ENCODE peak calls at places on chromosomes 7 and 10, in seven cellular contexts. H is posterior cingulate gyrus; A is AG10803; B is sciatic nerve; K is effector memory CD8-positive, alpha-beta T cell; M is SW480; Q is Kasumi-1. S is an unnamed sample.

GRCh38 chr7:94449151-94449725 is 54.5 kb downstream of the COL1A2 start:
- DNase-seq in H (no peak), A (peak), B (no peak), K (no peak), M (peak), Q (peak), S (peak)

GRCh38 chr10:129779126-129779525 is 184.9 kb downstream of the EBF3 start:
- DNase-seq in H (no peak), A (no peak), B (no peak), K (no peak), M (no peak), Q (no peak), S (no peak)

GRCh38 chr10:79072041-79072441 is 3.3 kb downstream of the ZMIZ1 start:
- DNase-seq in H (no peak), A (peak), B (no peak), K (no peak), M (no peak), Q (no peak), S (no peak)

GRCh38 chr10:48458662-48459048 is 146.2 kb downstream of the ARHGAP22 start:
- DNase-seq in H (no peak), A (no peak), B (peak), K (no peak), M (no peak), Q (no peak), S (no peak)

GRCh38 chr10:105986896-105987638 is 1177.4 kb downstream of the SORCS1 start:
- DNase-seq in H (no peak), A (no peak), B (no peak), K (no peak), M (no peak), Q (no peak), S (no peak)

GRCh38 chr7:117810642-117811512 is 62.4 kb downstream of the CTTNBP2 start:
- DNase-seq in H (no peak), A (no peak), B (no peak), K (no peak), M (no peak), Q (no peak), S (no peak)

GRCh38 chr7:142568430-142569097 is 180.7 kb upstream of the PRSS1 start:
- DNase-seq in H (no peak), A (peak), B (no peak), K (no peak), M (peak), Q (peak), S (no peak)

GRCh38 chr10:57638411-57638810 is 629.3 kb downstream of the IPMK start:
- DNase-seq in H (no peak), A (no peak), B (no peak), K (no peak), M (no peak), Q (no peak), S (no peak)

GRCh38 chr7:8214162-8214897 is 47.6 kb downstream of the ICA1 start:
- DNase-seq in H (no peak), A (peak), B (no peak), K (no peak), M (peak), Q (no peak), S (no peak)

GRCh38 chr7:157059534-157059933 is 49.1 kb upstream of the MNX1 start:
- DNase-seq in H (no peak), A (no peak), B (no peak), K (no peak), M (no peak), Q (no peak), S (no peak)

GRCh38 chr10:94224656-94225055 is 138.1 kb downstream of the NOC3L start:
- DNase-seq in H (no peak), A (peak), B (no peak), K (no peak), M (no peak), Q (no peak), S (no peak)

GRCh38 chr7:30510124-30511074 is 5.8 kb upstream of the GGCT start:
- DNase-seq in H (peak), A (peak), B (no peak), K (no peak), M (peak), Q (peak), S (peak)

GRCh38 chr7:137658194-137658900 is 188.4 kb downstream of the DGKI start:
- DNase-seq in H (no peak), A (no peak), B (no peak), K (no peak), M (no peak), Q (no peak), S (no peak)

GRCh38 chr7:109354000-109354399 is 784.3 kb downstream of the DNAJB9 start:
- DNase-seq in H (no peak), A (no peak), B (no peak), K (no peak), M (no peak), Q (no peak), S (no peak)

GRCh38 chr7:44067064-44067951 is 1.9 kb upstream of the PGAM2 start:
- DNase-seq in H (no peak), A (no peak), B (peak), K (no peak), M (no peak), Q (no peak), S (no peak)

GRCh38 chr7:76089865-76090495 is 42.1 kb downstream of the MDH2 start:
- DNase-seq in H (no peak), A (no peak), B (no peak), K (no peak), M (no peak), Q (no peak), S (no peak)

GRCh38 chr7:22435720-22436119 is 64.3 kb downstream of the STEAP1B start:
- DNase-seq in H (no peak), A (no peak), B (no peak), K (no peak), M (no peak), Q (no peak), S (no peak)

GRCh38 chr7:28732037-28732869 is 225.9 kb downstream of the TRIL start:
- DNase-seq in H (peak), A (peak), B (no peak), K (no peak), M (no peak), Q (no peak), S (no peak)

GRCh38 chr10:110746254-110746826 is 102.2 kb downstream of the RBM20 start:
- DNase-seq in H (peak), A (peak), B (no peak), K (peak), M (peak), Q (peak), S (peak)

GRCh38 chr7:24283559-24283899 is 461 bp upstream of the NPY start:
- DNase-seq in H (no peak), A (no peak), B (no peak), K (no peak), M (no peak), Q (no peak), S (no peak)

GRCh38 chr7:17495655-17496396 is 197.4 kb downstream of the AHR start:
- DNase-seq in H (no peak), A (no peak), B (no peak), K (no peak), M (no peak), Q (no peak), S (no peak)

GRCh38 chr10:69837261-69837660 is 35.6 kb downstream of the COL13A1 start:
- DNase-seq in H (no peak), A (no peak), B (no peak), K (no peak), M (no peak), Q (no peak), S (no peak)

GRCh38 chr7:95986136-95986535 is 213.8 kb downstream of the DYNC1I1 start:
- DNase-seq in H (no peak), A (no peak), B (no peak), K (no peak), M (no peak), Q (no peak), S (no peak)

GRCh38 chr7:112981966-112982365 is 104.7 kb downstream of the GPR85 start:
- DNase-seq in H (no peak), A (peak), B (no peak), K (no peak), M (no peak), Q (no peak), S (no peak)

GRCh38 chr10:99540673-99541531 is 8.2 kb downstream of the NKX2-3 start:
- DNase-seq in H (no peak), A (no peak), B (no peak), K (no peak), M (peak), Q (no peak), S (no peak)

GRCh38 chr10:27155073-27155754 is at the start of gene MASTL:
- DNase-seq in H (peak), A (peak), B (peak), K (peak), M (peak), Q (peak), S (peak)

GRCh38 chr10:94027197-94027596 is 33.5 kb downstream of the PLCE1 start:
- DNase-seq in H (no peak), A (no peak), B (no peak), K (no peak), M (no peak), Q (no peak), S (no peak)

GRCh38 chr10:132274581-132274980 is 33.2 kb downstream of the STK32C start:
- DNase-seq in H (no peak), A (no peak), B (no peak), K (no peak), M (no peak), Q (no peak), S (no peak)

GRCh38 chr10:60099998-60100747 is 193.8 kb upstream of the CCDC6 start:
- DNase-seq in H (no peak), A (peak), B (no peak), K (no peak), M (peak), Q (peak), S (no peak)

GRCh38 chr7:23471090-23471859 is 984 bp upstream of the IGF2BP3 start:
- DNase-seq in H (no peak), A (no peak), B (no peak), K (no peak), M (peak), Q (peak), S (peak)

GRCh38 chr10:132297521-132297920 is 10.2 kb downstream of the STK32C start:
- DNase-seq in H (no peak), A (no peak), B (peak), K (no peak), M (no peak), Q (no peak), S (peak)

GRCh38 chr7:27102578-27103442 is at the start of gene HOXA2:
- DNase-seq in H (no peak), A (no peak), B (no peak), K (no peak), M (no peak), Q (no peak), S (no peak)

GRCh38 chr10:132375116-132375794 is 21.7 kb upstream of the PWWP2B start:
- DNase-seq in H (no peak), A (no peak), B (peak), K (no peak), M (no peak), Q (no peak), S (no peak)

GRCh38 chr7:30246392-30246791 is 38.0 kb upstream of the ZNRF2 start:
- DNase-seq in H (no peak), A (no peak), B (no peak), K (no peak), M (no peak), Q (no peak), S (no peak)

GRCh38 chr7:142439739-142440138 is 181.9 kb upstream of the PRSS58 start:
- DNase-seq in H (no peak), A (no peak), B (no peak), K (no peak), M (no peak), Q (no peak), S (no peak)

GRCh38 chr7:127932496-127932895 is 98.7 kb downstream of the LRRC4 start:
- DNase-seq in H (no peak), A (no peak), B (no peak), K (no peak), M (no peak), Q (no peak), S (no peak)

GRCh38 chr10:100020161-100020882 is 10.6 kb upstream of the DNMBP start:
- DNase-seq in H (no peak), A (no peak), B (no peak), K (peak), M (no peak), Q (no peak), S (peak)

GRCh38 chr7:155729847-155730246 is 82.4 kb downstream of the SHH start:
- DNase-seq in H (no peak), A (peak), B (no peak), K (no peak), M (peak), Q (no peak), S (peak)

GRCh38 chr7:42238709-42239395 is 1.8 kb upstream of the GLI3 start:
- DNase-seq in H (no peak), A (peak), B (no peak), K (no peak), M (peak), Q (no peak), S (no peak)

GRCh38 chr7:126667742-126668366 is 584.9 kb downstream of the GRM8 start:
- DNase-seq in H (no peak), A (no peak), B (no peak), K (no peak), M (no peak), Q (no peak), S (no peak)